ENCODE peak calls at places on chromosome 9, in five cellular contexts. One of them, this sample, is unnamed.

GRCh38 chr9:6355728-6356127 is 27.6 kb downstream of the TPD52L3 start:
- DNase-seq in K562: no peak
- DNase-seq in SK-N-SH: no peak
- DNase-seq in GM12892: no peak
- DNase-seq in HepG2: no peak
- DNase-seq in this sample: no peak

GRCh38 chr9:100324594-100325200 is 28.0 kb downstream of the TEX10 start:
- DNase-seq in K562: peak
- DNase-seq in SK-N-SH: peak
- DNase-seq in GM12892: no peak
- DNase-seq in HepG2: peak
- DNase-seq in this sample: no peak

GRCh38 chr9:2267171-2267740 is 252.1 kb downstream of the SMARCA2 start:
- DNase-seq in K562: no peak
- DNase-seq in SK-N-SH: no peak
- DNase-seq in GM12892: no peak
- DNase-seq in HepG2: no peak
- DNase-seq in this sample: no peak

GRCh38 chr9:7212101-7212500 is 454.3 kb downstream of the KDM4C start:
- DNase-seq in K562: no peak
- DNase-seq in SK-N-SH: no peak
- DNase-seq in GM12892: no peak
- DNase-seq in HepG2: no peak
- DNase-seq in this sample: no peak

GRCh38 chr9:101398930-101399640 is 434 bp downstream of the ZNF189 start:
- DNase-seq in K562: peak
- DNase-seq in SK-N-SH: no peak
- DNase-seq in GM12892: no peak
- DNase-seq in HepG2: no peak
- DNase-seq in this sample: no peak

GRCh38 chr9:88218721-88219120 is 80.4 kb upstream of the SPATA31C2 start:
- DNase-seq in K562: no peak
- DNase-seq in SK-N-SH: no peak
- DNase-seq in GM12892: no peak
- DNase-seq in HepG2: no peak
- DNase-seq in this sample: no peak

GRCh38 chr9:136328622-136329041 is 1.3 kb downstream of the GPSM1 start:
- DNase-seq in K562: no peak
- DNase-seq in SK-N-SH: peak
- DNase-seq in GM12892: no peak
- DNase-seq in HepG2: no peak
- DNase-seq in this sample: no peak

GRCh38 chr9:69276775-69277174 is 48.2 kb upstream of the ENTREP1 start:
- DNase-seq in K562: no peak
- DNase-seq in SK-N-SH: no peak
- DNase-seq in GM12892: no peak
- DNase-seq in HepG2: no peak
- DNase-seq in this sample: no peak

GRCh38 chr9:132572921-132573320 is 9.5 kb upstream of the BARHL1 start:
- DNase-seq in K562: peak
- DNase-seq in SK-N-SH: no peak
- DNase-seq in GM12892: no peak
- DNase-seq in HepG2: no peak
- DNase-seq in this sample: no peak

GRCh38 chr9:116087246-116087645 is 66.3 kb upstream of the PAPPA start:
- DNase-seq in K562: no peak
- DNase-seq in SK-N-SH: no peak
- DNase-seq in GM12892: no peak
- DNase-seq in HepG2: no peak
- DNase-seq in this sample: no peak

GRCh38 chr9:90799271-90799860 is 2.3 kb upstream of the SYK start:
- DNase-seq in K562: no peak
- DNase-seq in SK-N-SH: no peak
- DNase-seq in GM12892: no peak
- DNase-seq in HepG2: no peak
- DNase-seq in this sample: no peak

GRCh38 chr9:128683340-128684064 is 5.5 kb upstream of the SET start:
- DNase-seq in K562: no peak
- DNase-seq in SK-N-SH: no peak
- DNase-seq in GM12892: no peak
- DNase-seq in HepG2: no peak
- DNase-seq in this sample: no peak
- TF ChIP-seq TAF1 in K562: no peak
- TF ChIP-seq TAF1 in SK-N-SH: no peak
- TF ChIP-seq TAF1 in GM12892: no peak
- TF ChIP-seq TAF1 in HepG2: no peak
- TF ChIP-seq TAF1 in this sample: peak

GRCh38 chr9:124871156-124871561 is 9.2 kb downstream of the ARPC5L start:
- DNase-seq in K562: no peak
- DNase-seq in SK-N-SH: no peak
- DNase-seq in GM12892: no peak
- DNase-seq in HepG2: no peak
- DNase-seq in this sample: no peak

GRCh38 chr9:124870723-124871122 is 8.8 kb downstream of the ARPC5L start:
- DNase-seq in K562: no peak
- DNase-seq in SK-N-SH: no peak
- DNase-seq in GM12892: no peak
- DNase-seq in HepG2: no peak
- DNase-seq in this sample: no peak

GRCh38 chr9:124868511-124869465 is 6.9 kb downstream of the ARPC5L start:
- DNase-seq in K562: peak
- DNase-seq in SK-N-SH: peak
- DNase-seq in GM12892: peak
- DNase-seq in HepG2: peak
- DNase-seq in this sample: peak

GRCh38 chr9:124869986-124870560 is 8.1 kb downstream of the ARPC5L start:
- DNase-seq in K562: peak
- DNase-seq in SK-N-SH: no peak
- DNase-seq in GM12892: no peak
- DNase-seq in HepG2: peak
- DNase-seq in this sample: no peak

GRCh38 chr9:124869466-124869985 is 7.6 kb downstream of the ARPC5L start:
- DNase-seq in K562: peak
- DNase-seq in SK-N-SH: peak
- DNase-seq in GM12892: no peak
- DNase-seq in HepG2: no peak
- DNase-seq in this sample: no peak
- TF ChIP-seq TAF1 in K562: no peak
- TF ChIP-seq TAF1 in SK-N-SH: no peak
- TF ChIP-seq TAF1 in GM12892: no peak
- TF ChIP-seq TAF1 in HepG2: no peak
- TF ChIP-seq TAF1 in this sample: no peak

DNA sequence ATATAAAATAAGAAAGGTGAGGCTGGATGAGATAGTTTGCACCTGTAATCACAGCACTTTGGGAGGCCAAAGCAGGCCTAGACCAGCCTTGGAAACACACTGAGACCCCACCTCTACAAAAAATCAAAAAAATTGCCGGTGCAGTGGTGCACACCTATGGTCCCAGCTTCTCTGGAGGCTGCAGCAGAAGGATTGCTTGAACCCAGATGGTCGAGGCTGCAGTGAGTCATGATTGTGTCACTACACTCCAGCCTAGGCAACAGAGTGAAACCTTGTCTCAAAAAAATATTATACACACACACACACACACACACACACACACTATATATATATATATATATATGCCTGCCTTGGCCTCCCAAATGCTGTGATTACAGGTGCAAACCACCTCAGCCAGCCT is 1.3 kb downstream of the SLC35D2 start:
- DNase-seq in K562: no peak
- DNase-seq in SK-N-SH: no peak
- DNase-seq in GM12892: no peak
- DNase-seq in HepG2: peak
- DNase-seq in this sample: no peak
- TF ChIP-seq TAF1 in K562: no peak
- TF ChIP-seq TAF1 in SK-N-SH: no peak
- TF ChIP-seq TAF1 in GM12892: no peak
- TF ChIP-seq TAF1 in HepG2: no peak
- TF ChIP-seq TAF1 in this sample: no peak

DNA sequence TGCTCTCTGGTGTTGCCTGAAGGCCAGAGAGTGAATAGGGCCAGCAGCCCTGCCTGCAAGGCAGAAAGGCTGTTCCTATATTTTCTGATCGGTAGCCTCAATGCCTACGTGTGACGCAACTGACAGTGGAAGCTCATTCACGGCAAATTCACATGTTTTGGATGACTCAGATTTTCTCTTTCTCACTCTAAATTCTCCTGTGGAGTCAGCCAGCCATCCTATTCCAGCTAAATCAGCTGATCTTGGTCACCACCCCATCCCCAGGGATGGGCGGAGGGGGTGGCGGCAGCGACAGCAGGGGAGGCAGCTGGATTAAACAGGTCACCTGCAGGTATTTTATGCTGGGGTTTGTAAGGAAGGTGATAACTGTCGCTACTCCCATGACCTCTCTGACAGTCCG is 52.3 kb downstream of the ZNF510 start:
- DNase-seq in K562: no peak
- DNase-seq in SK-N-SH: no peak
- DNase-seq in GM12892: no peak
- DNase-seq in HepG2: no peak
- DNase-seq in this sample: no peak
- TF ChIP-seq TAF1 in K562: no peak
- TF ChIP-seq TAF1 in SK-N-SH: no peak
- TF ChIP-seq TAF1 in GM12892: no peak
- TF ChIP-seq TAF1 in HepG2: no peak
- TF ChIP-seq TAF1 in this sample: no peak

GRCh38 chr9:129778469-129778868 is 24.5 kb upstream of the TOR1B start:
- DNase-seq in K562: no peak
- DNase-seq in SK-N-SH: no peak
- DNase-seq in GM12892: no peak
- DNase-seq in HepG2: no peak
- DNase-seq in this sample: no peak
- TF ChIP-seq TAF1 in K562: no peak
- TF ChIP-seq TAF1 in SK-N-SH: no peak
- TF ChIP-seq TAF1 in GM12892: no peak
- TF ChIP-seq TAF1 in HepG2: no peak
- TF ChIP-seq TAF1 in this sample: no peak

GRCh38 chr9:128091144-128091543 is 23.1 kb downstream of the SLC25A25 start:
- DNase-seq in K562: peak
- DNase-seq in SK-N-SH: peak
- DNase-seq in GM12892: no peak
- DNase-seq in HepG2: no peak
- DNase-seq in this sample: no peak
- TF ChIP-seq TAF1 in K562: no peak
- TF ChIP-seq TAF1 in SK-N-SH: peak
- TF ChIP-seq TAF1 in GM12892: no peak
- TF ChIP-seq TAF1 in HepG2: no peak
- TF ChIP-seq TAF1 in this sample: no peak

DNA sequence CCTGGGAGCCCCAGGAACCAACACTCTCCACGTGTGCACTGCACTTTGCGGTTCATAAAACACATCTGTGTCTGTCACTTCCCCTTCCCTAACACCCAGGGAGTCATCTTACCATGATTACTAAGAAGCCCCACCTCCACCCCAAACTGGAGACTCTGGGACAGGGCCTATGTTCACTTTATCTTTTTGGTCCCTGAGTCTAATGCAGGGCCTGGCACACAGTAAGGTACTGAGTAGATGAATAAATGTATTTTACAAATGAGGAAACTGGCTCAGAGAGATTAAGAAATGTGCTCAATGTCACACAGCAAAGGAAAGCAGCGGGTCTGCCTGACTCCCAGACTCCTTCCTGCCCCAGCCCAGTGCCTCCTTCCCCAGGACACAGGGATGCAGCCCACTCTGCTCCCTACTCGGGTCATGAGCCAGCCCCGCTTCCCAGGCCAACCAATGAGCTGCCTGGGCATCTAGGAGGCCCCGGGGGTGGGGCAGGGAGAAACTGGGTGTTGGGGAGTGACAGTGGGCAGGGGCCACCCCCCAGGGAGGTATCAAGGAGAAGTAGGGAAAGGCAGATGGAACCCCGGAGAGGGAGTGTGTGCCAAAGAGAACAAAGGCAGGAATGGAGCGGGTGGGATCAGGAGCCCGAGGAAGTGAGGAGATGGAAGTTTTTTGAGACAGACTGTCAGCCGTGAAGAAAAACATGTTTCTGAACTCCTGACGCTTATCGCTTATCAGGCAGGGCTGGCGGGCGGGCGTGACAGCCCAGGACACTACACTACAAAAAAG is 30.5 kb downstream of the SHB start:
- DNase-seq in K562: peak
- DNase-seq in SK-N-SH: peak
- DNase-seq in GM12892: no peak
- DNase-seq in HepG2: no peak
- DNase-seq in this sample: peak
- TF ChIP-seq TAF1 in K562: no peak
- TF ChIP-seq TAF1 in SK-N-SH: no peak
- TF ChIP-seq TAF1 in GM12892: no peak
- TF ChIP-seq TAF1 in HepG2: no peak
- TF ChIP-seq TAF1 in this sample: no peak

This sample was measured in GM12891.